ENCODE peak calls at places on chromosome X, in four cellular contexts. One of them, this sample, is unnamed.

GRCh38 chrX:49282647-49283011 is 13.0 kb downstream of the PPP1R3F start:
- DNase-seq in kidney tubule cell: no peak
- DNase-seq in activated CD4-positive, alpha-beta T cell treated with anti-CD3 and anti-CD28 coated beads, Interleukin-2, amount 50 U/mL, for 4 hours: no peak
- DNase-seq in cortex of kidney: no peak
- DNase-seq in this sample: no peak

GRCh38 chrX:53724872-53725271 is 38.4 kb upstream of the HUWE1 start:
- DNase-seq in kidney tubule cell: no peak
- DNase-seq in activated CD4-positive, alpha-beta T cell treated with anti-CD3 and anti-CD28 coated beads, Interleukin-2, amount 50 U/mL, for 4 hours: no peak
- DNase-seq in cortex of kidney: no peak
- DNase-seq in this sample: no peak

GRCh38 chrX:2501246-2502102 is 698 bp upstream of the DHRSX start:
- DNase-seq in kidney tubule cell: no peak
- DNase-seq in activated CD4-positive, alpha-beta T cell treated with anti-CD3 and anti-CD28 coated beads, Interleukin-2, amount 50 U/mL, for 4 hours: no peak
- DNase-seq in cortex of kidney: no peak
- DNase-seq in this sample: no peak

GRCh38 chrX:16087081-16087480 is 36.3 kb upstream of the GRPR start:
- DNase-seq in kidney tubule cell: peak; percentile 57
- DNase-seq in activated CD4-positive, alpha-beta T cell treated with anti-CD3 and anti-CD28 coated beads, Interleukin-2, amount 50 U/mL, for 4 hours: no peak
- DNase-seq in cortex of kidney: no peak
- DNase-seq in this sample: no peak

GRCh38 chrX:105228602-105229001 is 8.1 kb upstream of the TEX13A start:
- DNase-seq in kidney tubule cell: no peak
- DNase-seq in activated CD4-positive, alpha-beta T cell treated with anti-CD3 and anti-CD28 coated beads, Interleukin-2, amount 50 U/mL, for 4 hours: no peak
- DNase-seq in cortex of kidney: no peak
- DNase-seq in this sample: no peak

GRCh38 chrX:46572295-46572936 is 1.1 kb upstream of the CHST7 start:
- DNase-seq in kidney tubule cell: no peak
- DNase-seq in activated CD4-positive, alpha-beta T cell treated with anti-CD3 and anti-CD28 coated beads, Interleukin-2, amount 50 U/mL, for 4 hours: no peak
- DNase-seq in cortex of kidney: no peak
- DNase-seq in this sample: no peak

GRCh38 chrX:10582945-10583344 is 37.4 kb downstream of the MID1 start:
- DNase-seq in kidney tubule cell: peak; percentile 20
- DNase-seq in activated CD4-positive, alpha-beta T cell treated with anti-CD3 and anti-CD28 coated beads, Interleukin-2, amount 50 U/mL, for 4 hours: no peak
- DNase-seq in cortex of kidney: no peak
- DNase-seq in this sample: no peak

GRCh38 chrX:109384569-109385174 is 97.2 kb downstream of the GUCY2F start:
- DNase-seq in kidney tubule cell: peak; percentile 13
- DNase-seq in activated CD4-positive, alpha-beta T cell treated with anti-CD3 and anti-CD28 coated beads, Interleukin-2, amount 50 U/mL, for 4 hours: no peak
- DNase-seq in cortex of kidney: no peak
- DNase-seq in this sample: no peak

GRCh38 chrX:13266641-13267420 is 53.0 kb downstream of the ATXN3L start:
- DNase-seq in kidney tubule cell: peak; percentile 11
- DNase-seq in activated CD4-positive, alpha-beta T cell treated with anti-CD3 and anti-CD28 coated beads, Interleukin-2, amount 50 U/mL, for 4 hours: no peak
- DNase-seq in cortex of kidney: no peak
- DNase-seq in this sample: no peak

GRCh38 chrX:34401411-34401810 is 255.7 kb downstream of the TMEM47 start:
- DNase-seq in kidney tubule cell: no peak
- DNase-seq in activated CD4-positive, alpha-beta T cell treated with anti-CD3 and anti-CD28 coated beads, Interleukin-2, amount 50 U/mL, for 4 hours: no peak
- DNase-seq in cortex of kidney: no peak
- DNase-seq in this sample: no peak

GRCh38 chrX:124190440-124190839 is 142.0 kb upstream of the TEX13D start:
- DNase-seq in kidney tubule cell: no peak
- DNase-seq in activated CD4-positive, alpha-beta T cell treated with anti-CD3 and anti-CD28 coated beads, Interleukin-2, amount 50 U/mL, for 4 hours: no peak
- DNase-seq in cortex of kidney: no peak
- DNase-seq in this sample: no peak

GRCh38 chrX:116972362-116972761 is 509.6 kb upstream of the CT83 start:
- DNase-seq in kidney tubule cell: no peak
- DNase-seq in activated CD4-positive, alpha-beta T cell treated with anti-CD3 and anti-CD28 coated beads, Interleukin-2, amount 50 U/mL, for 4 hours: no peak
- DNase-seq in cortex of kidney: no peak
- DNase-seq in this sample: no peak

GRCh38 chrX:8743126-8743732 is 11.3 kb upstream of the ANOS1 start:
- DNase-seq in kidney tubule cell: peak; percentile 58
- DNase-seq in activated CD4-positive, alpha-beta T cell treated with anti-CD3 and anti-CD28 coated beads, Interleukin-2, amount 50 U/mL, for 4 hours: peak; percentile 46
- DNase-seq in cortex of kidney: no peak
- DNase-seq in this sample: peak; percentile 59

GRCh38 chrX:49793686-49794085 is 35.4 kb upstream of the PAGE4 start:
- DNase-seq in kidney tubule cell: no peak
- DNase-seq in activated CD4-positive, alpha-beta T cell treated with anti-CD3 and anti-CD28 coated beads, Interleukin-2, amount 50 U/mL, for 4 hours: no peak
- DNase-seq in cortex of kidney: no peak
- DNase-seq in this sample: no peak

GRCh38 chrX:133921764-133922389 is 63.5 kb downstream of the GPC3 start:
- DNase-seq in kidney tubule cell: peak; percentile 60
- DNase-seq in activated CD4-positive, alpha-beta T cell treated with anti-CD3 and anti-CD28 coated beads, Interleukin-2, amount 50 U/mL, for 4 hours: no peak
- DNase-seq in cortex of kidney: no peak
- DNase-seq in this sample: peak; percentile 58

GRCh38 chrX:123859409-123859827 is 435 bp upstream of the XIAP start:
- DNase-seq in kidney tubule cell: no peak
- DNase-seq in activated CD4-positive, alpha-beta T cell treated with anti-CD3 and anti-CD28 coated beads, Interleukin-2, amount 50 U/mL, for 4 hours: peak; percentile 28
- DNase-seq in cortex of kidney: no peak
- DNase-seq in this sample: peak; percentile 77

GRCh38 chrX:57905141-57905540 is 5.1 kb downstream of the ZXDA start:
- DNase-seq in kidney tubule cell: no peak
- DNase-seq in activated CD4-positive, alpha-beta T cell treated with anti-CD3 and anti-CD28 coated beads, Interleukin-2, amount 50 U/mL, for 4 hours: no peak
- DNase-seq in cortex of kidney: no peak
- DNase-seq in this sample: no peak

GRCh38 chrX:124507276-124507675 is 160.9 kb downstream of the SH2D1A start:
- DNase-seq in kidney tubule cell: peak; percentile 76
- DNase-seq in activated CD4-positive, alpha-beta T cell treated with anti-CD3 and anti-CD28 coated beads, Interleukin-2, amount 50 U/mL, for 4 hours: no peak
- DNase-seq in cortex of kidney: no peak
- DNase-seq in this sample: no peak

GRCh38 chrX:103404225-103405008 is 28.1 kb downstream of the BEX3 start:
- DNase-seq in kidney tubule cell: peak; percentile 86
- DNase-seq in activated CD4-positive, alpha-beta T cell treated with anti-CD3 and anti-CD28 coated beads, Interleukin-2, amount 50 U/mL, for 4 hours: peak; percentile 1
- DNase-seq in cortex of kidney: no peak
- DNase-seq in this sample: peak; percentile 68

GRCh38 chrX:16160729-16161128 is 6.6 kb upstream of the MAGEB17 start:
- DNase-seq in kidney tubule cell: peak; percentile 100
- DNase-seq in activated CD4-positive, alpha-beta T cell treated with anti-CD3 and anti-CD28 coated beads, Interleukin-2, amount 50 U/mL, for 4 hours: no peak
- DNase-seq in cortex of kidney: no peak
- DNase-seq in this sample: no peak

GRCh38 chrX:72001471-72001870 is 90.8 kb downstream of the NHSL2 start:
- DNase-seq in kidney tubule cell: no peak
- DNase-seq in activated CD4-positive, alpha-beta T cell treated with anti-CD3 and anti-CD28 coated beads, Interleukin-2, amount 50 U/mL, for 4 hours: no peak
- DNase-seq in cortex of kidney: no peak
- DNase-seq in this sample: no peak

GRCh38 chrX:119943185-119943988 is at the start of gene NKAP:
- DNase-seq in kidney tubule cell: peak; percentile 91
- DNase-seq in activated CD4-positive, alpha-beta T cell treated with anti-CD3 and anti-CD28 coated beads, Interleukin-2, amount 50 U/mL, for 4 hours: peak; percentile 66
- DNase-seq in cortex of kidney: peak; percentile 6
- DNase-seq in this sample: peak; percentile 81

This sample was measured in left lobe of liver.